ENCODE peak calls at places on chromosomes 5 and 9, in five cellular contexts. H is SK-N-SH, F is HCT116, B is K562, E is HepG2. S is an unnamed sample.
A peak's percentile ranks its signal among the peaks of the same experiment; 100 is the strongest.

GRCh38 chr5:115168829-115169391 is 798 bp downstream of the TRIM36 start:
- DNase-seq in H (peak; percentile 68), F (no peak), B (peak; percentile 22), E (no peak), S (peak; percentile 31)

GRCh38 chr5:84379749-84380148 is 4.9 kb downstream of the EDIL3 start:
- DNase-seq in H (no peak), F (no peak), B (no peak), E (no peak), S (no peak)

GRCh38 chr5:177484902-177485549 is 11.6 kb upstream of the DBN1 start:
- DNase-seq in H (no peak), F (no peak), B (no peak), E (no peak), S (no peak)

GRCh38 chr5:157280927-157281326 is 15.0 kb downstream of the CYFIP2 start:
- DNase-seq in H (peak; percentile 34), F (no peak), B (no peak), E (no peak), S (no peak)

GRCh38 chr9:98219364-98219716 is 26.9 kb upstream of the CORO2A start:
- DNase-seq in H (no peak), F (no peak), B (no peak), E (no peak), S (no peak)

GRCh38 chr9:93654351-93654961 is 78.1 kb downstream of the PHF2 start:
- DNase-seq in H (no peak), F (no peak), B (no peak), E (no peak), S (no peak)

GRCh38 chr5:59766394-59766793 is 127.1 kb downstream of the PDE4D start:
- DNase-seq in H (peak; percentile 7), F (no peak), B (no peak), E (no peak), S (no peak)

GRCh38 chr9:120396926-120397325 is 183.0 kb downstream of the CDK5RAP2 start:
- DNase-seq in H (no peak), F (no peak), B (no peak), E (no peak), S (no peak)

GRCh38 chr5:42840279-42840678 is 28.6 kb upstream of the SELENOP start:
- DNase-seq in H (no peak), F (no peak), B (no peak), E (peak; percentile 38), S (no peak)

GRCh38 chr5:61030163-61030482 is 85.1 kb downstream of the NDUFAF2 start:
- DNase-seq in H (peak; percentile 48), F (no peak), B (no peak), E (no peak), S (no peak)

GRCh38 chr5:174505621-174506020 is 218.8 kb upstream of the MSX2 start:
- DNase-seq in H (no peak), F (no peak), B (no peak), E (no peak), S (no peak)

GRCh38 chr5:31100047-31100575 is 93.4 kb upstream of the CDH6 start:
- DNase-seq in H (no peak), F (no peak), B (no peak), E (no peak), S (no peak)

GRCh38 chr5:95670568-95670967 is 12.2 kb downstream of the SPATA9 start:
- DNase-seq in H (no peak), F (no peak), B (no peak), E (peak; percentile 28), S (no peak)

GRCh38 chr5:13245982-13246601 is 698.4 kb downstream of the DNAH5 start:
- DNase-seq in H (no peak), F (no peak), B (no peak), E (no peak), S (no peak)

GRCh38 chr5:170603578-170604565 is 100.1 kb downstream of the KCNIP1 start:
- DNase-seq in H (peak; percentile 84), F (peak; percentile 22), B (peak; percentile 91), E (peak; percentile 46), S (peak; percentile 52)

GRCh38 chr5:36915653-36916052 is 39.1 kb downstream of the NIPBL start:
- DNase-seq in H (no peak), F (no peak), B (no peak), E (no peak), S (no peak)

GRCh38 chr9:138066049-138066448 is 188.5 kb downstream of the CACNA1B start:
- DNase-seq in H (no peak), F (no peak), B (no peak), E (no peak), S (peak; percentile 45)

GRCh38 chr5:112742424-112742823 is 4.7 kb downstream of the APC start:
- DNase-seq in H (no peak), F (no peak), B (no peak), E (no peak), S (no peak)
- TF ChIP-seq JUND in H (no peak), F (no peak), B (peak; percentile 44), E (no peak), S (no peak)

DNA sequence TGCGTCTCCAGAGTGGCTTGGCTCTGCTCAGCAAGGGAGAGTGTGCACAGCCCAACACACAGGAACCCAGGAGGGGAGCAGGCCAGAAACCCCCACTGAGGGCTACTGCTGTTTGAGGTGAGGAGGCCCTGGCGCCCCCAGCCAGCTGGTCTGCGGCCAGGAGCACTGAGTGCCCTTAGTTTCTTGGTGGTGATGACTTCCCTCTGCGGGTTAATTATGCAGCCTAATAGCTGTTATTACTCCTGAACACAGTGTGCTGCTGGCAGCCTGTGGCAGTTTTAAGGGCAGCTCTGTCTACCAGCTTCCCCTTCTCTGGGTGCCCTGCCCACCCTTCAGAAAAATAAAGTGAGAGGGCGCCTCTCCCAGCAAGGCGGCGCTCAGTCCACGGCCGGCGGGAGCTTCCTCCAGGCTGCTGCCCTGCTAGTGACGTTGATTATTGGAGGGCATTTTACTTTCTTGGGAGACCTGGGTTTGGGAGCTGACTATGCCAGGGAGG is 19.2 kb downstream of the GADD45G start:
- DNase-seq in H (no peak), F (no peak), B (no peak), E (no peak), S (no peak)
- TF ChIP-seq JUND in H (no peak), F (no peak), B (no peak), E (no peak), S (no peak)

DNA sequence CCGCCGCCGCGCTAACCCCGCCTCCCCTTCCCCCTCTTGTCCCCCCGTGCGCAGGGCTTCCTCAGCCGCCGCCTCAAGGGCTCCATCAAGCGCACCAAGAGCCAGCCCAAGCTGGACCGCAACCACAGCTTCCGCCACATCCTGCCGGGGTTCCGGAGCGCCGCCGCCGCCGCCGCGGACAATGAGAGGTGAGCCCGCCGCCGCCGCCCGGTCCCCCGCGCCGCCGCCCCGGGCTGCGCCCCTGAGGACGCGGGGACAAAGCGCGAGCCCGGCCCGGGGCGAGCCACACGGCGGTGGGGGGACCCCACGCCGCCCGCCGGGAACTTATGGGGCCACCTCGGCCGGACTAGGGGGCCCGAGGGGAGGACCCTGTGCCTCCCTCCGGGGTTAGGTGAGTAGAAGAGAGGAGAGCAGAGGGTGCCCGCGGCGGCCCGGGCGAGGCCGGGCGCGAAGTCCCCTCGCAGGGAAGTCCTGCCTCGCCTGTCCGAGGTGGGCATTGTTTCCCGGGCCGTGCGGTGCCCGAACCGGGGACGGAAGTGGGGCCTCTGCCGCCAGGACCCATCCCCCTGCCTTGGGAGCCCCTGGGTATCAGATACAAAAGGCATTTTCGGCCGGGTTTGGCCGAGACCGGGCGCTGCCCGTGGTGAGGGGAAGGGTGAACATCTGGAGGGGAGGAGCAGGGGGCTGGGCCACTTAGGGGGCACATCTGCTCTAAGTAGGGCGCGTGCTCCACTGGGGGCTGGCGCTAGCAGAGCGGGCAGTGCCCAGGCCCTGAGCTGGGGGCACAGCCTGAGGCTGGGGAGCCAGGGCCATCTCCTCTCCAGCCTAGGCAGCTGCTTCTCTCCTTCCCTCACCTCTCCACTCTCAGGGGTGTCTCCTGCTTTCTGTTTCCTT is 48.1 kb downstream of the DAB2IP start:
- DNase-seq in H (peak; percentile 74), F (no peak), B (no peak), E (no peak), S (no peak)
- TF ChIP-seq JUND in H (no peak), F (no peak), B (no peak), E (no peak), S (no peak)

GRCh38 chr9:34996181-34996904 is 6.8 kb downstream of the DNAJB5 start:
- DNase-seq in H (peak; percentile 0), F (no peak), B (no peak), E (no peak), S (no peak)
- TF ChIP-seq JUND in H (no peak), F (no peak), B (no peak), E (no peak), S (no peak)

DNA sequence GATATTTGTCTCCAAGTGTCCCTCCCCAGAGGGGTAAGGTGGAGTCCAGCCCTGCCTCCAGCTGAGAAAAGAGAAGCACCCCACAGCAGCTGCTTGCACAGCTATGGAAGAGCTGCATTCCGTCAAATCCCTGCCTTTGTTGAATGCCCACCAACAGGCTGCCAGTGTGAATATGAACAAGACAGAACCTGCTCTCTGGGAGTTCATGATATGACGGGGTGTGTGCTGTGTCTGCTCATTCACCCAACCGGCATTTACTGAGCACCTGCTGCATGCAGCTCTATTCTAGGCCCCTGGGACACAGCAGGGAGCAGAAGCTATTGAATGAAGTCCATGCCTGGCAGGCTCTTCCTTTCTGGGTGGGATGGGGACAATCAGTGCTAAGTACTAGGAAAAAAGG is 238.8 kb downstream of the GADD45G start:
- DNase-seq in H (no peak), F (no peak), B (no peak), E (no peak), S (no peak)
- TF ChIP-seq JUND in H (no peak), F (no peak), B (no peak), E (no peak), S (no peak)

DNA sequence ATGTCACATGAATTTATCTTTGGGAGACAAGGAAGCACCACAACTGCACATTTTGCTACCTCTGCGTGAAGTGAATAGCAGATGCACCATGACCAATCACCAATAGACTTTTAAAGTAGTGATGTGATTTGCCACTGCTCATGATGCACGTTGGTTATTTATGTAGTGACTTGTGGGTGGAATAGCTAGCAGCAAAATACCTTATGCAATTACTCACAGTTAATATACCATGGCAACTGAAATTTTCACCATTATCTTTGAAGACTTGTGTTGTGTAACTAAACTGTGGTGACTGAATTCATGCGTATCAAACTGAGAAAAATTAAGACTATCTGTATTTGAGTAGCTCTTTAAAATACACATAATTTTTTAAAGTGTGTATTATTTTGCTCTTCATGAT is 46.2 kb upstream of the TUSC1 start:
- DNase-seq in H (no peak), F (no peak), B (no peak), E (no peak), S (no peak)
- TF ChIP-seq JUND in H (no peak), F (no peak), B (no peak), E (no peak), S (no peak)

GRCh38 chr5:136135536-136135935 is 2.9 kb downstream of the SMAD5 start:
- DNase-seq in H (no peak), F (no peak), B (no peak), E (no peak), S (no peak)
- TF ChIP-seq JUND in H (no peak), F (no peak), B (no peak), E (no peak), S (no peak)

GRCh38 chr9:103617046-103617445 is 477.1 kb upstream of the SMC2 start:
- DNase-seq in H (no peak), F (no peak), B (no peak), E (no peak), S (no peak)
- TF ChIP-seq JUND in H (no peak), F (no peak), B (no peak), E (no peak), S (no peak)

S was measured in T47D.